ENCODE peak calls at places on chromosome 5, in ten cellular contexts. G, Q, F, M, H, E, J, D, T and L are unnamed samples.

GRCh38 chr5:172830876-172831662 is 3.0 kb upstream of the ERGIC1 start:
- DNase-seq in G (no peak), Q (no peak), F (no peak), M (no peak), H (no peak), E (peak), J (no peak), D (peak), T (no peak), L (no peak)

GRCh38 chr5:112436139-112436538 is 17.1 kb upstream of the EPB41L4A start:
- DNase-seq in G (no peak), Q (no peak), F (no peak), M (no peak), H (no peak), E (no peak), J (no peak), D (no peak), T (no peak), L (no peak)

GRCh38 chr5:56561-57290 is 35.2 kb upstream of the PLEKHG4B start:
- DNase-seq in G (no peak), Q (no peak), F (no peak), M (no peak), H (no peak), E (no peak), J (peak), D (peak), T (no peak), L (no peak)

GRCh38 chr5:26482817-26483375 is 555.5 kb downstream of the CDH9 start:
- DNase-seq in G (peak), Q (no peak), F (no peak), M (peak), H (peak), E (peak), J (peak), D (no peak), T (no peak), L (peak)

GRCh38 chr5:25963251-25964008 is 1075.0 kb downstream of the CDH9 start:
- DNase-seq in G (no peak), Q (no peak), F (no peak), M (no peak), H (no peak), E (peak), J (no peak), D (no peak), T (peak), L (no peak)

GRCh38 chr5:6402939-6403338 is 24.6 kb upstream of the MED10 start:
- DNase-seq in G (no peak), Q (no peak), F (no peak), M (no peak), H (no peak), E (no peak), J (no peak), D (no peak), T (no peak), L (no peak)

GRCh38 chr5:145531038-145531734 is 304.0 kb downstream of the PRELID2 start:
- DNase-seq in G (no peak), Q (no peak), F (no peak), M (no peak), H (no peak), E (peak), J (no peak), D (peak), T (no peak), L (no peak)

GRCh38 chr5:62127098-62127736 is 178.8 kb upstream of the KIF2A start:
- DNase-seq in G (no peak), Q (no peak), F (no peak), M (no peak), H (no peak), E (no peak), J (no peak), D (no peak), T (no peak), L (no peak)